ENCODE peak calls at places on chromosomes 12 and 14, in nine cellular contexts. T is OCI-LY7, P is GM23338, L is HCT116, C is PC-3, M is neural progenitor cell, J is SK-N-SH, U is GM23248, K is MM.1S. W is an unnamed sample.

GRCh38 chr14:98501335-98501734 is 770.7 kb downstream of the BCL11B start:
- DNase-seq in T (no peak), P (no peak), L (no peak), C (peak), M (no peak), J (no peak), U (no peak), K (no peak), W (peak)

GRCh38 chr14:52026921-52027320 is 37.6 kb downstream of the RTRAF start:
- DNase-seq in T (no peak), P (no peak), L (no peak), C (no peak), M (no peak), J (no peak), U (no peak), K (no peak), W (no peak)

GRCh38 chr12:59587710-59588109 is 8.1 kb upstream of the SLC16A7 start:
- DNase-seq in T (no peak), P (no peak), L (no peak), C (no peak), M (no peak), J (no peak), U (no peak), K (no peak), W (no peak)

GRCh38 chr12:105076098-105076497 is 8.2 kb downstream of the ALDH1L2 start:
- DNase-seq in T (no peak), P (no peak), L (no peak), C (peak), M (no peak), J (no peak), U (peak), K (no peak), W (no peak)

GRCh38 chr12:49974677-49975369 is 2.1 kb downstream of the AQP6 start:
- DNase-seq in T (no peak), P (no peak), L (no peak), C (no peak), M (no peak), J (no peak), U (no peak), K (no peak), W (no peak)

GRCh38 chr12:1779783-1780182 is 40.6 kb upstream of the LRTM2 start:
- DNase-seq in T (no peak), P (no peak), L (no peak), C (no peak), M (no peak), J (no peak), U (peak), K (no peak), W (no peak)

GRCh38 chr14:88831285-88831684 is 6.8 kb downstream of the TTC8 start:
- DNase-seq in T (no peak), P (no peak), L (peak), C (peak), M (no peak), J (no peak), U (peak), K (no peak), W (no peak)

GRCh38 chr12:77442633-77443032 is 377.3 kb upstream of the E2F7 start:
- DNase-seq in T (no peak), P (no peak), L (no peak), C (no peak), M (no peak), J (no peak), U (peak), K (no peak), W (no peak)

GRCh38 chr12:7113389-7113871 is 4.4 kb upstream of the C1RL start:
- DNase-seq in T (peak), P (peak), L (no peak), C (peak), M (peak), J (peak), U (peak), K (peak), W (peak)

GRCh38 chr14:71532790-71533189 is 399.4 kb upstream of the RGS6 start:
- DNase-seq in T (no peak), P (no peak), L (no peak), C (no peak), M (no peak), J (no peak), U (no peak), K (no peak), W (no peak)

GRCh38 chr12:132404956-132405741 is 75.8 kb upstream of the GALNT9 start:
- DNase-seq in T (no peak), P (no peak), L (no peak), C (no peak), M (no peak), J (no peak), U (no peak), K (no peak), W (no peak)

GRCh38 chr12:10361084-10361483 is 28.8 kb downstream of the KLRK1 start:
- DNase-seq in T (no peak), P (peak), L (no peak), C (peak), M (no peak), J (no peak), U (no peak), K (no peak), W (no peak)

GRCh38 chr14:53957739-53958138 is 1.1 kb upstream of the BMP4 start:
- DNase-seq in T (no peak), P (no peak), L (no peak), C (no peak), M (peak), J (no peak), U (no peak), K (no peak), W (no peak)

GRCh38 chr14:68444449-68445168 is 348.3 kb downstream of the ZFP36L1 start:
- DNase-seq in T (no peak), P (no peak), L (no peak), C (peak), M (no peak), J (no peak), U (peak), K (no peak), W (no peak)

GRCh38 chr12:56486694-56487093 is 1.3 kb downstream of the GLS2 start:
- DNase-seq in T (no peak), P (no peak), L (no peak), C (no peak), M (no peak), J (no peak), U (peak), K (no peak), W (no peak)

GRCh38 chr14:87233266-87233665 is 759.7 kb downstream of the GALC start:
- DNase-seq in T (peak), P (no peak), L (no peak), C (no peak), M (no peak), J (no peak), U (no peak), K (peak), W (no peak)

GRCh38 chr12:49905718-49906314 is 2.1 kb upstream of the FAIM2 start:
- DNase-seq in T (no peak), P (no peak), L (no peak), C (no peak), M (no peak), J (no peak), U (no peak), K (no peak), W (no peak)

GRCh38 chr14:104895207-104895785 is 29.4 kb upstream of the PLD4 start:
- DNase-seq in T (no peak), P (no peak), L (no peak), C (no peak), M (no peak), J (no peak), U (no peak), K (no peak), W (peak)

GRCh38 chr12:68342966-68343365 is 10.8 kb upstream of the MDM1 start:
- DNase-seq in T (no peak), P (no peak), L (no peak), C (no peak), M (no peak), J (no peak), U (no peak), K (no peak), W (no peak)

GRCh38 chr12:2291182-2291832 is 238.5 kb downstream of the CACNA1C start:
- DNase-seq in T (peak), P (peak), L (peak), C (peak), M (peak), J (peak), U (peak), K (peak), W (peak)

GRCh38 chr12:59164991-59165718 is 244.9 kb upstream of the LRIG3 start:
- DNase-seq in T (peak), P (peak), L (peak), C (peak), M (peak), J (peak), U (peak), K (peak), W (peak)

GRCh38 chr14:72924332-72924731 is 1.9 kb upstream of the DCAF4 start:
- DNase-seq in T (no peak), P (no peak), L (no peak), C (peak), M (no peak), J (peak), U (no peak), K (no peak), W (peak)

GRCh38 chr12:112427760-112428159 is 9.0 kb downstream of the PTPN11 start:
- DNase-seq in T (no peak), P (no peak), L (no peak), C (no peak), M (no peak), J (no peak), U (no peak), K (no peak), W (no peak)

GRCh38 chr12:40212566-40212965 is 12.2 kb upstream of the LRRK2 start:
- DNase-seq in T (peak), P (no peak), L (no peak), C (no peak), M (no peak), J (no peak), U (no peak), K (no peak), W (no peak)

GRCh38 chr12:112971248-112971647 is 7.1 kb upstream of the OAS2 start:
- DNase-seq in T (no peak), P (no peak), L (no peak), C (no peak), M (no peak), J (peak), U (no peak), K (no peak), W (no peak)

GRCh38 chr14:53491256-53491905 is 338.3 kb upstream of the DDHD1 start:
- DNase-seq in T (no peak), P (no peak), L (no peak), C (peak), M (no peak), J (no peak), U (peak), K (no peak), W (no peak)

GRCh38 chr12:61356485-61356884 is 903.7 kb upstream of the USP15 start:
- DNase-seq in T (no peak), P (no peak), L (no peak), C (no peak), M (no peak), J (no peak), U (no peak), K (no peak), W (no peak)

GRCh38 chr14:101917413-101918124 is 46.8 kb upstream of the DYNC1H1 start:
- DNase-seq in T (no peak), P (peak), L (no peak), C (no peak), M (no peak), J (no peak), U (no peak), K (no peak), W (no peak)

GRCh38 chr12:98559666-98560065 is 33.8 kb upstream of the SLC25A3 start:
- DNase-seq in T (no peak), P (no peak), L (no peak), C (no peak), M (no peak), J (no peak), U (no peak), K (no peak), W (no peak)

GRCh38 chr12:110320548-110320947 is 39.5 kb downstream of the ATP2A2 start:
- DNase-seq in T (no peak), P (no peak), L (no peak), C (no peak), M (no peak), J (no peak), U (no peak), K (no peak), W (no peak)

GRCh38 chr12:132523576-132524331 is 33.8 kb downstream of the FBRSL1 start:
- DNase-seq in T (peak), P (peak), L (no peak), C (peak), M (peak), J (peak), U (peak), K (no peak), W (peak)

GRCh38 chr14:24815543-24815942 is 181.6 kb upstream of the GZMB start:
- DNase-seq in T (no peak), P (no peak), L (no peak), C (no peak), M (no peak), J (no peak), U (no peak), K (no peak), W (no peak)

GRCh38 chr12:105922670-105923102 is 216.1 kb downstream of the NUAK1 start:
- DNase-seq in T (no peak), P (no peak), L (no peak), C (peak), M (no peak), J (no peak), U (peak), K (no peak), W (no peak)

GRCh38 chr14:70027785-70028428 is 148.7 kb downstream of the SMOC1 start:
- DNase-seq in T (peak), P (peak), L (peak), C (peak), M (peak), J (peak), U (peak), K (peak), W (peak)

GRCh38 chr12:130754234-130755001 is 38.3 kb upstream of the RIMBP2 start:
- DNase-seq in T (peak), P (no peak), L (no peak), C (no peak), M (no peak), J (no peak), U (no peak), K (no peak), W (no peak)

DNA sequence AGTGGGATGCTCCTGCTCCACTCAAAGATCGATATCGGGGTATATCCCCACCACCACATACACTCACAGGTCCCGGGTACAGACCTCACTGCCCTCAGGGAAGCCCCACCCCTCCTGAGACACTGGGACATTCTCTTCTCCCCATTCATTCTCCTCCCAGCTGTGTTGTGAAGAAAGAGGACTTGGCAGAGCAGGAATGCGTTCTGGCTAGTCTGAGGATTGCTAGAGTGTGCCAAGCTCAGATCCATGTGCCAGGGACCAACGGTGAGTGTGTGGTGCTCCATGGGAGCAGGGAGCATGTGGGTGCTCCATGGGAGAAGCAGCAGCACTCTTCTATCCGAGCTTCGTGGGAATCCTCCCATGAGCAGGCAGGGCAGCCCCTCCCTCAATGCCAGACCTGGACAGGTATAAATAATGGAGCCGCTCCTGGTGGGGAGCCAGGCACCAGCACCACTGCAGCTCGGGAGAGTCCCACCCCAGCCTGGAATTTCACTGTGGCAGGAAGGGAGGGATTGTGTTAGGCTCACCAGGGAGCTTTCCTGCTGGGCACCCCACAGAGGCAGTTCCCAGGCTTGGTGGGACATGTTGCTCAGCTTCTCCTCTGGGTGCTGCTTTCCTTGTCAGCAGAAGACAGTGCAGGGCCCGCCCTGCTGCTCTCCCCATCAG is 2.3 kb upstream of the KRT5 start:
- DNase-seq in T (no peak), P (no peak), L (peak), C (no peak), M (no peak), J (no peak), U (peak), K (no peak), W (no peak)
- H3K4me3 ChIP-seq in T (no peak), P (no peak), L (no peak), C (no peak), M (no peak), J (no peak), U (no peak), K (no peak), W (no peak)

GRCh38 chr14:79161576-79161975 is 991.4 kb downstream of the NRXN3 start:
- DNase-seq in T (no peak), P (peak), L (no peak), C (no peak), M (peak), J (no peak), U (peak), K (no peak), W (peak)
- TF ChIP-seq EZH2phosphoT487 in T (no peak), P (no peak), L (no peak), C (no peak), M (no peak), J (no peak), U (no peak), K (no peak), W (no peak)

DNA sequence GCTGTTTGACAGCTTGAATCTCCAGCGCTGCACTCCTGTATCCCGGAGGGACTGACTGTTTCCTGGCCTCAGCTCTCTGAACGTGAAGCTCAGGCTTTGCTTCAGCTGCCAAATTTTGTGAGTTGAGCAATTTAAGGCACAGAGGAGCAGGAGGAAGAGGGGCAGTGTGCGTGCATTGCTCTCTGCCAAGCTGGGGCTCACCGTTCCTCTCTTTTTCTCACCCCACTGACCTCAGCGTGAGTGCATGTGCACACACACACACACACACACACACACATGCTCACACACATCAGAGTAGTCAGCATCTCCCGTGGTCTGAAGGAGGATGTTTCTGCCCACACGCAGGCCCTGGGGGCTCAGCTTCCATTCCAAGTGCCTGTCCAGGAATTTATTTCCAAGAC is 27.8 kb upstream of the BDKRB2 start:
- DNase-seq in T (no peak), P (no peak), L (no peak), C (no peak), M (no peak), J (no peak), U (peak), K (no peak), W (no peak)
- H3K4me2 ChIP-seq in T (no peak), P (no peak), L (no peak), C (no peak), M (no peak), J (no peak), U (peak), K (no peak), W (no peak)

GRCh38 chr12:96371787-96372699 is 28.2 kb downstream of the CDK17 start:
- DNase-seq in T (no peak), P (peak), L (no peak), C (no peak), M (peak), J (no peak), U (peak), K (no peak), W (no peak)

GRCh38 chr12:96375841-96376249 is 24.4 kb downstream of the CDK17 start:
- DNase-seq in T (peak), P (no peak), L (no peak), C (no peak), M (no peak), J (no peak), U (no peak), K (peak), W (no peak)

GRCh38 chr12:96376865-96377264 is 23.4 kb downstream of the CDK17 start:
- DNase-seq in T (no peak), P (no peak), L (no peak), C (no peak), M (no peak), J (no peak), U (no peak), K (peak), W (no peak)

GRCh38 chr12:96378319-96378718 is 21.9 kb downstream of the CDK17 start:
- DNase-seq in T (peak), P (no peak), L (no peak), C (no peak), M (no peak), J (no peak), U (no peak), K (no peak), W (no peak)

GRCh38 chr12:96375173-96375572 is 25.1 kb downstream of the CDK17 start:
- DNase-seq in T (no peak), P (no peak), L (no peak), C (no peak), M (no peak), J (no peak), U (no peak), K (no peak), W (no peak)
- H3K4me3 ChIP-seq in T (no peak), P (no peak), L (no peak), C (no peak), M (no peak), J (no peak), U (no peak), K (no peak), W (no peak)

DNA sequence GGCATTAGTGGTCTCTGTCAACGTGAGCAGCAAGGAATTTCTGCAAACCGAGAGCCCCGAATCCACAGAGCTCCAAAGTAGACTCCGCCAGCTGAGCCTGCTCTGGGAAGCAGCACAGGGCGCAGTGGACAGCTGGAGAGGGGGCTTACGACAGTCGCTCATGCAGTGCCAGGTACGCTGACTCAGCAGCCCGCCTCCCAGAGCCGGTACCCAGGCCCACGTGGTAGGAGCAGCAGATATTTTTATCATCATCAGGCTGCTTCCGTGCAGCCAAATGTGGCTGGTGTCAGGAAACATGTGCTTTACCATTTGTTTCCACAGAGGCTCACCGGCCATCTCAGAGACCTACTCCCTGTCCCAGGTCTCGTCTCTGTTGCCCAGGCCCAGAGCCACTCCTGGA is 73.7 kb downstream of the ESR2 start:
- DNase-seq in T (no peak), P (no peak), L (no peak), C (no peak), M (no peak), J (no peak), U (no peak), K (no peak), W (peak)
- TF ChIP-seq EZH2phosphoT487 in T (no peak), P (no peak), L (no peak), C (no peak), M (no peak), J (no peak), U (no peak), K (no peak), W (no peak)

DNA sequence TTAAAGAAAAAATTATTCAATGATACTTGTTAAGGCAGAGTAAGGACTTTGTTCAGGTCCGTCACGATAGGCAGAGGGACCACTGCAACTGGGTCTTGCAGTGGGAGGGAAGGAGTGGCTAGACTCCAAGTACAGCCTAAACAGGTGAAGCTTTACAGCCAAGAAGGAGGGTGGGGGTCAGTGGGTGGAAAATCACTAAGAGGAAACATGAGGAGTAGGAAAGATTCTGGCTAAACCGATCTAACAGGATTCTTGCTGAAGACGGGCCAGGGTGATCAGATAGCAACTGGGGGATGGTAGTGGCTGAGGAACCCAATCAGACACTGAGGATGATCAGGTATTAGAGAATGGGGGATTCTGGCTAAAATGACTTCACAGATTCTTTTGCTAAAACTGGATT is 100.2 kb downstream of the TTC7B start:
- DNase-seq in T (no peak), P (no peak), L (no peak), C (peak), M (no peak), J (no peak), U (no peak), K (no peak), W (no peak)
- H3K4me2 ChIP-seq in T (no peak), P (no peak), L (no peak), C (peak), M (no peak), J (no peak), U (no peak), K (no peak), W (no peak)

DNA sequence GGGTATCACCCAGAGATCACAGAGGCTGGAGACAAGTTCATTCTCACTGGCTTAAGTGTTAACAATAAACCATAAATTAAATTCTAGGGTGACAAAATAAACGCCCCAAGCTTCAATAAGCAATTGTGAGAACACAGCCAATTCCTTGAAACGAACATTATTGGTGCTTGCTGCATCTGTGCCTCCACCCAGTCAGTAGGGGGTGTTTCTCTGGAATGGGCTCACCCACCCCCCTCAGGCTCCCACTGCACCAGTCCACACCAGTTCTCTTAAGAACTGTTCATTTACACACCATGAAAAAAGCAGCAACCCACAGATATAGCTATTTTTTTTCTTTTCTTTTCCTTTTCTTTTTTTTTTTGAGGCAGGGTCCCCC is 34.7 kb downstream of the CDC42BPB start:
- DNase-seq in T (no peak), P (no peak), L (no peak), C (no peak), M (no peak), J (peak), U (peak), K (no peak), W (no peak)
- H3K4me3 ChIP-seq in T (no peak), P (no peak), L (no peak), C (no peak), M (no peak), J (no peak), U (peak), K (no peak), W (no peak)